ENCODE peak calls at places on chromosomes 16 and 17, in four cellular contexts. U is mesendoderm, I is uterus, D is thoracic aorta. A is an unnamed sample.

GRCh38 chr16:24701521-24701951 is 27.9 kb upstream of the TNRC6A start:
- DNase-seq in U (no peak), I (peak), D (no peak), A (no peak)

GRCh38 chr16:79001156-79001997 is 599.2 kb downstream of the MAF start:
- DNase-seq in U (peak), I (no peak), D (no peak), A (no peak)

GRCh38 chr17:73429440-73430164 is 117.8 kb upstream of the CDC42EP4 start:
- DNase-seq in U (peak), I (peak), D (peak), A (peak)

GRCh38 chr16:54780266-54780665 is 150.4 kb upstream of the IRX5 start:
- DNase-seq in U (no peak), I (no peak), D (no peak), A (no peak)

GRCh38 chr17:81403040-81403467 is 7.8 kb downstream of the BAHCC1 start:
- DNase-seq in U (peak), I (no peak), D (no peak), A (no peak)

GRCh38 chr16:7185689-7186088 is 147.0 kb upstream of the RBFOX1 start:
- DNase-seq in U (peak), I (no peak), D (no peak), A (no peak)

GRCh38 chr17:31136319-31136718 is 41.5 kb downstream of the NF1 start:
- DNase-seq in U (no peak), I (no peak), D (no peak), A (no peak)

GRCh38 chr16:11556945-11557720 is 29.6 kb downstream of the LITAF start:
- DNase-seq in U (no peak), I (no peak), D (no peak), A (no peak)

GRCh38 chr17:77613181-77613580 is 345.3 kb upstream of the TNRC6C start:
- DNase-seq in U (no peak), I (no peak), D (no peak), A (peak)

GRCh38 chr16:68365167-68365817 is 54.5 kb downstream of the PRMT7 start:
- DNase-seq in U (no peak), I (no peak), D (no peak), A (no peak)

GRCh38 chr16:86846136-86846535 is 267.8 kb downstream of the FOXL1 start:
- DNase-seq in U (no peak), I (no peak), D (no peak), A (no peak)

GRCh38 chr17:17520599-17521232 is 24.5 kb upstream of the RASD1 start:
- DNase-seq in U (no peak), I (no peak), D (no peak), A (no peak)

GRCh38 chr17:3532859-3533142 is 24.8 kb downstream of the TRPV3 start:
- DNase-seq in U (no peak), I (no peak), D (no peak), A (no peak)

GRCh38 chr17:17738901-17739300 is 57.6 kb downstream of the RAI1 start:
- DNase-seq in U (no peak), I (no peak), D (no peak), A (no peak)

GRCh38 chr17:33521784-33522183 is 228.7 kb upstream of the ASIC2 start:
- DNase-seq in U (peak), I (no peak), D (no peak), A (no peak)

GRCh38 chr16:65909310-65910050 is 457.0 kb upstream of the CDH5 start:
- DNase-seq in U (no peak), I (no peak), D (no peak), A (no peak)

GRCh38 chr16:20114356-20114755 is 40.7 kb upstream of the GPR139 start:
- DNase-seq in U (no peak), I (no peak), D (no peak), A (no peak)

DNA sequence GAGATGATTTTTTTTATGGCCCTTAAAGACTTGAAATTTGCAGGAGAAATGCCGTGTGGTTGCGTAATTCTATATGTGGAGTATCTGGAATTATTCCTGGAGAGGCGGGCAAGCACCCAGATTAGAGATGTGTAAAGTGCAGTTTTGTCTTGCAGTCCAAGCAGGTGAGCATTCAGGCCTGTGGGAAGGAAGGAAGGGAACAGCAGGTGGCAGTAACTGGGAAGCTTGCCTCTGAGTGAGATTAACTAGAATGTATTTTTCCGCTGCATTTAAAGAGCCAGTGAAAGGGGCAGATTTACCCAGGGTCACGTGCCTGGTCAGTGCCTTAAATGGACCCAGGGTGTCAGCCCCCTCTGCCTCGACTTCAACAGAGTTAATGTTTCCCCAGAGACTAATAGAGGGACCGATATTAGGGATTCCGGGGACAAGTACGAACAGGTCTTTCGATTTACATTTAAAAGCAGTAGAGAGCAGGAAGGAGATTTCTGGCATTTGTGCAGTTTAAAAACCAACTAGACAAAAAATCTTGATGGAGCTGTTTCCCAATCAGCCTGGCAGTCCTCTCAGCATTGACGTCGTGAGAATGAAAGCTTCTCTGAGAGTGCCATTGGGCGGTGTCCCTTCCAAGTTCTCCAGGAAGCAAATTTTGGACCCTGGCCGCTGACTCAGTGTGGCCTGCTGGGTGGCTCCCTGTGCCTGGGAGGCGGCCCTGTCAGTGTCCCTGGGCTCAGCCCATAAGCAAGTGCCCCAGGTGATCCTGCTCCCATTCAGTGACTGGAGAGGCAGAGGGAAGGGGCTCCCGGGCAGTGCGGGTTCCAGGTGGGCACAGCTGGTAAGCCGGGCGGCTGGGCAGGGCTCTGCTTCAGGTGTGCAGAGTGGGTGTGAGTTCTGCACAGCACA is 38.2 kb downstream of the KSR1 start:
- DNase-seq in U (peak), I (peak), D (peak), A (peak)
- H3K4me3 ChIP-seq in U (no peak), I (no peak), D (peak), A (peak)

DNA sequence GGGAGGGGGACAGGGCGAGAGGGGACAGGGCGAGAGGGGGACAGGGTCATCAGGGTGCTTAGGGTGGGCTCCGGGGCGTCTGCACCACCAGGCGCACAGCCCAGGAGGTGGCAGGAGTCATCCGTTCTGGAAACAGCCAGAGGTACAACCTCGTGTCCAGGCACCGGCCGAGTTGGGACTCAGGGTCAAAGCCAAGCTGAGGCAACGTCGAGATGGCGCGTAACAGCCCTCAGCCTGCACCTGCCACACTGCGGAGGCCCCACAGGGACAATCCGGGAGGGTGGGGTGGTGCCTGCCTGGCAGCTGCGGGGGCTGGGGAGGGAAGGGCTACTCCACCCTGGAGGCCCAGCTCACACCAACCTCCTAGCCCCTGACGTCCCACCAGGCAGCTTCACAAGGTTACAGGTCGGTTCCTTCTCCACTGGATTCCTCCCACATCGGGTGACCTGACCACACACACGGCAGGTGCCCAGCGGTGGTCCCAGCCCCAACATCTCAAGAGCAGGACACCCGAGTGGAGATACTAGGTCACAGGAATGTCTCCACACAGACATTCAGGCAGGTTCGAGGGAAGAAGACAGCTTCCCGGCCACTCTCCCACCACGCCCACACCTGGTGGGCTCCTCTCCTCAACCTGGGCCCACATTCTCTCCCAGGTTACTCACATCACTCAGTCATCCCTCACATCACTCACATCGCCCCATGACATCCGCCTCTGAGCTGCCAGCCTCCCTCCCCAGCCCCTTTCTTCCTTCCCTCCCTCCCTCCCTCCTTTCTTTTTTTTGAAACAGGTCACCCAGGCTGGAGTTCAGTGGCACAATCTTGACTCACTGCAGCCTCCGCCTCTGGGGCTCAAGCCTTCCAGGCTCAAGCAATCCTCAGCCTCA is 47.3 kb downstream of the RPH3AL start:
- DNase-seq in U (peak), I (no peak), D (no peak), A (no peak)
- H3K27ac ChIP-seq in U (no peak), I (no peak), D (no peak), A (no peak)

GRCh38 chr16:22073350-22073749 is 19.0 kb upstream of the VWA3A start:
- DNase-seq in U (no peak), I (no peak), D (no peak), A (no peak)

GRCh38 chr16:22075043-22075757 is 17.1 kb upstream of the VWA3A start:
- DNase-seq in U (no peak), I (no peak), D (no peak), A (no peak)

GRCh38 chr16:22070361-22071351 is 21.7 kb upstream of the VWA3A start:
- DNase-seq in U (no peak), I (peak), D (no peak), A (no peak)

GRCh38 chr16:22075776-22076175 is 16.6 kb upstream of the VWA3A start:
- DNase-seq in U (no peak), I (no peak), D (no peak), A (no peak)

DNA sequence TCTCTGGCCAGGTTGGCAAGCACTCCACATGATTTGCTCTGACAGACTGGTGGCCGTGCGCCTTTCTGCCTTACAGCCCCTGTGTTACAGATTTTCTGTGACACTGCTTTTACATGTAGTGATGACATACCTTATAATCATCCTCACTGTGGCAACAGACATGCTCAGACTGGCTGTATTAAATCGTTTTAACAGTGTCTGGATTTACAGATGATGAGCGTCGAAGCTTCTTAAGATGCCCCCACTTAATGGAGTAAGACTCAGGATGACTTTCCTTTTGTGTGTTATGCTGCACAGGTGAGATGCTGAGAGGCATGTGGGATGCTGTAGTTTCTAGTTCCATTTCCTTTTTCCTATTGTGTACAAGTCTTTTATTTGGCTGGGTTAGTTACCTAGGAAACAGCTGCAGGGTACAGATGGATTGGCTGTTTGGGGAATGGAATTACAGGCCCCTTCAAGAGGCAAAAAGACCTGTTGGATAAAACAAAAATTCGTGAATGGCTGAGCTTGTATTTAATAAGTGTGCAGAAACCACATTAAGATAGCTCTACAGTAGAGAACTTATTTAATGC is 20.9 kb upstream of the VWA3A start:
- DNase-seq in U (peak), I (no peak), D (no peak), A (no peak)
- H3K4me3 ChIP-seq in U (no peak), I (no peak), D (peak), A (peak)

DNA sequence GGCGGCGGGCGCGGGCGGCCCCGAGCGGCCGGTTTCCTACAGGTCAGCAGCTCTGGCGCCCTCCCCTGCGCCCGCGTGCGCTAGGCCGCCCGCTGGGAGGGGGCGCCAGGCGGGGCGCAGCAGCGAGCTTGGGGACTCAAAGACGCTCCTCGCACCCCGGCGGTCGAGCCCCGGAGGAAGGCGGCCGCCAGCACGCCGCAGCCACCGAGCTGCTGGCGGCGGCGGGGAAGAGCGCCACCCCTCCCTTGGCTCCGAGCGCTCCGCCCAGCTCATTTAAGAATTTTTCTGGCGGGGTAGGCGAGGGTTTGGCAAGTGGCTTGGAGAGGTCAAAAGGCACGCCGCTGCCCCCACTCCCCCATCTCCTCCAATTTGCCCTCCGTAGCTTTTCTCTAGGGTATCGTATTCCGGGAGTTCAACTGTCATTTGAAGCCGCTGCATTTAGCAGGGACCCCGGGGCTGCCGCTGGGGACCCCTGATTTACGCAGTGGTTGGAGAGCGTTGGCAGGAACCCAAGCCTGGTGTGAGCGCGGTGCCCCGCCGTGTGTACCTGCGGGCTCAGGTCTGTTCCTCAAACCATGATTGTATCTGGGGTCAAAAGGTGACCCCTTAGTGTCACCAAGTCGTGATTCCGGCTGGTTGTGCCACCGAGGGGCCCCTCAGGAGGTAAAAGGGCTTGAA is 59.5 kb upstream of the GSE1 start:
- DNase-seq in U (peak), I (peak), D (no peak), A (no peak)
- H3K27ac ChIP-seq in U (peak), I (peak), D (peak), A (peak)

DNA sequence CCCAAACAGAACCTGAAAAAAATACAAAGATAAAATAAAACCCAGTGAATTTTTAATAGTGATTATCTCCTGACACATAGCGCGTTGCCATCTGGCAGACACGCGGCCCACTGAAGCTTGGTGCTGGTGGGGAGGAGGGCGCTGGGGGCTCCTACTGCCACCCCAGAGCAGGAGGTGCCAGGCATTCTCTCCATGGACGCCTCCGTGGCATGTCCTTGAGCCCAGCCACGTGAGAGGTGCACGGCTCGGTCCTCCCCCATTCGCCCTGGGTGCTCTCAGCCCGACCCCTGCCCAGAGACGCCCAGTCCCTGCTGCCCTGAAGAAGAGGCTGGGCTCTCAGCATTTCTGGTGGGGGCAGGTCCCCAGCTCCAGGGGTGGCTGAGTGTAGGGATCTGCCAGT is 142.2 kb upstream of the GSE1 start:
- DNase-seq in U (no peak), I (no peak), D (no peak), A (no peak)
- H3K4me3 ChIP-seq in U (no peak), I (no peak), D (no peak), A (no peak)

A was measured in coronary artery.